ENCODE peak calls at places on chromosomes 16 and 17, in four cellular contexts. S is stomach, G is HCT116, W is cardiac muscle cell. J is an unnamed sample.

GRCh38 chr16:57268804-57269800 is 15.4 kb downstream of the PLLP start:
- DNase-seq in G (no peak), S (peak), W (peak), J (no peak)

GRCh38 chr16:26531290-26531730 is 535.4 kb upstream of the C16orf82 start:
- DNase-seq in G (no peak), S (no peak), W (no peak), J (no peak)

GRCh38 chr16:50571786-50572185 is 23.6 kb downstream of the NKD1 start:
- DNase-seq in S (no peak), W (no peak), G (no peak), J (no peak)

GRCh38 chr17:42285346-42286050 is 2.8 kb upstream of the STAT5A start:
- DNase-seq in G (no peak), S (peak), W (no peak), J (no peak)

GRCh38 chr17:11986179-11986938 is 10.9 kb downstream of the ZNF18 start:
- DNase-seq in S (no peak), W (peak), G (no peak), J (no peak)

GRCh38 chr16:50841081-50841886 is 99.4 kb downstream of the CYLD start:
- DNase-seq in W (peak), S (no peak), G (no peak), J (no peak)

GRCh38 chr16:3282103-3282746 is 1.1 kb upstream of the ZNF263 start:
- DNase-seq in S (no peak), W (peak), G (no peak), J (peak)

GRCh38 chr16:15775663-15776304 is 81.0 kb downstream of the MYH11 start:
- DNase-seq in G (no peak), W (peak), S (no peak), J (no peak)

GRCh38 chr16:88063201-88063773 is 112.1 kb downstream of the BANP start:
- DNase-seq in W (peak), G (peak), S (no peak), J (no peak)

GRCh38 chr17:4072487-4073157 is 70.2 kb downstream of the ZZEF1 start:
- DNase-seq in S (no peak), G (no peak), W (peak), J (no peak)

GRCh38 chr17:47785538-47786123 is 36.0 kb downstream of the OSBPL7 start:
- DNase-seq in S (no peak), W (peak), G (no peak), J (peak)

GRCh38 chr16:68784721-68785120 is 47.6 kb downstream of the CDH1 start:
- DNase-seq in G (no peak), W (no peak), S (no peak), J (no peak)

GRCh38 chr17:80220709-80221215 is 535 bp downstream of the SLC26A11 start:
- DNase-seq in S (no peak), G (no peak), W (peak), J (peak)

GRCh38 chr17:75059369-75060345 is 12.6 kb downstream of the KCTD2 start:
- DNase-seq in G (no peak), W (peak), S (no peak), J (peak)

DNA sequence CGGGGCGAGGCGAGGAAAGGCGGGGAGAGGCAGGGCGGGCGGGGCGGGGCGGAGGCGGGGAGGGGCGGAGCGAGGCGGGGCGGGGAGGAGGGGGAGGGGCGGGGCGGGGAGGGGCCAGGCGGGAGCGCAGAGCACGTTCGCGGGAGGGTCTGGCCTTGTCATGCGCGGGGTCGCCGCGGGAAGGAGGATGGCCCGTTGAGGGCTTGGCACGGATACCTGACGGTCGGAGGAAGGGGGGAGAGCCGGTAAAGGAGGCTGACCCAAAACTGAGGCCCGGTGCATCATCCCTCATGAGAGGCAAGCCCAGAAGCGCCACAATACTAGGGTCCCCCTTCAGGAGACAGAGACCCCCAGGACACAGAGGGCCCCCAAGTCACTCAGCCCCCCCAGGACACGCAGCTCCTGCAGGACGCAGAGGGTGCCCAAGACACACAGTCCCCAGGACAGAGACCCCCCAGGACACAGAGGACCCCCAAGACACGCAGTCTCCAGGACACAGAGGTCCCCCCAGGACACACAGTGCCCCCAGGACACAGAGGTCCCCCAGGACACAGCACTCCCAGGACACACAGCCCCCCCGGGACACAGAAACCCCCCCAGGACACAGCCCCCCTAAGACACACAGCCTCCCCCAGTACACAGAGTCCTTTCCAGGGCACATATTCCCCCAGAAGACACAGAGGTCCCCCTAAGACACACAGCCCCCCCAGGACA is 674 bp upstream of the WDR45B start:
- DNase-seq in W (no peak), S (peak), G (no peak), J (peak)
- H3K4me3 ChIP-seq in W (no peak), S (peak), G (peak), J (peak)

GRCh38 chr17:50634915-50635719 is 436 bp downstream of the ABCC3 start:
- DNase-seq in W (no peak), G (no peak), S (no peak), J (no peak)
- H3K4me3 ChIP-seq in W (peak), G (peak), S (peak), J (peak)

DNA sequence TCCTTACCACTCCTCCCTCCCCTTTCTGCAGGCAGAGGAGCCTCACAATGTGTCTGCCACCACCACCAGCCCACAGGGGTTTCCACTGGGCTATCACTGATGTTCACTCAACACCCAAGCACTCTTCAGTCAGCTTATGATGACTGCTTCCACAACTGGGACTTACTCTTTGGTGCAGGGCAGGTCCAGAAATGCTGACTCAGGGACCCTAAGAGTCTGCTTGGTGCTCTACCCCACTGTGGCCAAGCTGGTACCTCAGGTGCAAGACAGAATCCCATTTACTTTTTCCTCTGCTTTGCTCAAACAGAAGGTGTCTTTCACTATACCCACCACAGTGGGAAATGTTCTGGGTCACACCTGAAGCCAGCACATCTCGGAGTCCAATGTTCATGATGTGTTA is 40.1 kb downstream of the ZNF267 start:
- DNase-seq in G (no peak), W (no peak), S (no peak), J (no peak)
- H3K4me3 ChIP-seq in G (no peak), W (no peak), S (no peak), J (no peak)

DNA sequence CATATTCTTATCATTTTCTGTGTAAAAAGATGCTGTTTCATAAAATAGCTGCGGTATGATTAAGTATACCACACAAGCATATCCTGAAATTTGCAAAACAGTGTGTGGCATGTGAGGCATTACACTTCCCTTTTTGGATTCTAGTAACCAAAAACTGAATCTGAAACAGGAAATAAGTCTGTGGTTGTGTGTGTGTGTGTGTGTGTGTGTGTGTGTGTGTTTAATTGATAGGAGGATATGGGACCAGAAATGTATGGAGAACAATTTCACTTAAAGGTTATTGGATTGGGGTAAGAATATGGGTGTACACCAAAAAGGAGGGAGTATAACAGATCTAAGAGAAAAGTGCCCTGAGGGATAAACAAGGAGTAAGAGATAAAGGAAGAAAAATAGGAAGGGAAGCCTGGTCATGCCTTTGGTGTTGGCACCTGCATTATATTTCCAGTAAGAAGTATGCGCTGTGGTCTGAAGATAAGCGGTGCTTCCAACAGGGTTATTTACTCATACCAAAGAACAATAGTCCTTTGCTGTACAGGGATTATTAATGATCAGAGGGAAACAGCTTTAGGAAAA is 4.0 kb downstream of the LYRM1 start:
- DNase-seq in W (peak), S (peak), G (peak), J (no peak)
- H3K4me3 ChIP-seq in W (no peak), S (no peak), G (no peak), J (no peak)

GRCh38 chr17:73315481-73315880 is 3.7 kb upstream of the CDC42EP4 start:
- DNase-seq in G (no peak), S (no peak), W (no peak), J (no peak)

GRCh38 chr17:73318861-73319260 is 7.1 kb upstream of the CDC42EP4 start:
- DNase-seq in W (no peak), G (no peak), S (no peak), J (no peak)

GRCh38 chr17:73318427-73318813 is 6.6 kb upstream of the CDC42EP4 start:
- DNase-seq in S (no peak), W (no peak), G (no peak), J (no peak)

GRCh38 chr17:73317554-73318426 is 6.0 kb upstream of the CDC42EP4 start:
- DNase-seq in G (no peak), W (no peak), S (no peak), J (no peak)

DNA sequence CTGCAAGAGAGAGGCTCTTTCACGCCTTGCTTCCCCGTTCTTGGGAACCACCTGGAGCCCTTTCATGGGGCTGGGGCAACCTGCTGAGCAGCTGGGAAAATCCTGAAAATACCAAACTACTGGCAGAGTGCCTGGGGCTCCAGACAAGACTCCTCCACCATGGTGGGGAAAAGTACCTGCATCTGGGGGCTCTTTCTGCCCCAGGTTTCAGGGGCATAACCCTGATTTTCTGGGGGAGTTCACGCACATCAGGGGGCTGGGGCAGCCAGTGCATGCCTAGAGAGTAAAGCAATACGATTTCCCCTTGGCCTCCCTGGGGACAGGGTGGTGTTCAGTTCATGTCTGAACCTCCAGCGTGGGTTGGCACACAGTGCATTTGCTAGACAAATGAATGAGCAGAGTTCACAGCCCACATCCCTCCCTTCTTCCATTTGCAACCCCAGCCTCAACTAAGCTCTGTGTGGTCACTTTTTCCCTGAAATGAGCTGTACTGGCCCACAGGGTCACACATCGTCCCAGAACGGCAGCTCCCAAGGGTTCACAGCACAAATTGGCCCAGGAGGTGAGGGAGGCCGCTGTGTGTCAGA is 5.2 kb upstream of the CDC42EP4 start:
- DNase-seq in G (no peak), S (no peak), W (peak), J (no peak)
- H3K4me3 ChIP-seq in G (no peak), S (no peak), W (no peak), J (no peak)

DNA sequence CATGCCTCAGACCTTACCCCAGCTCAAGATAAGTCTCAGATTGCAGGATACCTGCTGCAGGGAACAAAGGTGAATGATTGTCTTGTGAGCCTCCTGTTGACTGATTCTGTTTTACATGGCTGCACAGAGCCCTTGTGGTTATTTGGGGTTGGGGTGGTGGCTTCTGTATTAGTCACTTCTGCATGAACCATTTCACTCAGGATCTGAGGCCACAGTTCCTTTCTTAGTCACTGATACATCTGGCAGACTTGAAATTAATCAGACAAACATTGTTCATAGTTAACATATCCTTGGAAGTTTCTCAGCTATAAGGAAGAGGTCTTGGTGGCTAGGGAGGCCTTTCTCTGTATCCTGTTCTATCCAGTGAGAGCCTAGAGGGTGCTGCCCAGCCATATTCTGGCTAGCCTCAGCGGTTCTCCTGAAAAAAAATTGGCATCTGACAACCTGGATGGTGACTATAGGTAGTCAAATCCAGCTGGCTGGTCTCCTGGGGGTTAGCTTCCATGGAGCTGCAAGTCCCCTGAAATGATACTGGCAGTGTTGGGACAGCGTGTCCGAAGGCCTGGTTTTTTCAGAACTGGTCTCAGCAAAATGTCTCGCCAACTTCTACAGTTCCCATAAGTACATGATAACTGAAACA is 8.4 kb upstream of the PLK1 start:
- DNase-seq in W (peak), G (no peak), S (no peak), J (no peak)
- H3K4me3 ChIP-seq in W (no peak), G (no peak), S (no peak), J (no peak)

GRCh38 chr16:89157778-89158177 is 13.8 kb upstream of the CDH15 start:
- DNase-seq in G (no peak), W (no peak), S (no peak), J (no peak)
- H3K4me3 ChIP-seq in G (no peak), W (no peak), S (no peak), J (no peak)

DNA sequence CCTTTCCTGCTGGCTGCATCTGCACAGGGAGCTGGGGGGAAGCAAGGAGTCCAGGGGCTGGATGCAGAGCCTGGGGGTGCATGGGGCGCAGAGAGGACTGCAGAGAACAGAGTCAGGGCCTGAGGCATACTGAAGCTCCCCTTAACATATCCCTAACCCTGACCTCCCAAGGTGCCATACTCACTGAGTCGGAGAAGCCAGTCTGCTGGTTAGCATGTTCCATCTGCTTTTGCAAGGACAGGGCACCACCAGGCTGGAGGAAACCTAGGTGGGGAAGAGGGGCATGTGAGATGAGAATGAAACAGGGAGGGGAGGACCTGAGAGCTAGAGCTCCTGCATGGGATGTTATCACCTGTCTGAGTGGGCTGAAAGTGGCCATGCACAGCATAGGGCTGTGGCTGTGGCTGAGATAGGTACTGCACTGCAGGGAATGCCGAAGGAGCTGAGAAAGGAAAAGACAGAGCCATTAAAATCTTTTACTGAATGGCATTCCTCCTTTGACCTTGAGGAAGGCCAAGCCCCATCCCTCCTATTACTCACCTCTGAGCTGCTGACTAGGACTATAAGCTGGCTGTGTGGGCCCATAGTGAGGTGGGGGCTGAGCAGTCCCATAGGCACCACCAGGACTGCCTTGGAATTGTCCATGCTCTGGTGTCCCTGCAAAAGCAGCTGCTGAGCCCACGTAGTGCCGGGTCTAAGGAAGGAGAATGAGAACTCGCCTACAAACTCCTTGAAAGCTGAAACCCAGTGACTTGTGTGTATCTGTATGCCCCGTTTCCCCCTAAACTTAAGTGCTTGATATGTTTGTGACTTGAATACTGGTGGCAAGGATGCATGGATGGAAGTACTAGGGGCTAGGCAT is 1.9 kb downstream of the GPS2 start:
- DNase-seq in W (no peak), S (no peak), G (no peak), J (no peak)
- H3K4me3 ChIP-seq in W (no peak), S (no peak), G (peak), J (no peak)

J was measured in A673.